ENCODE peak calls at places on chromosomes 13 and 19, in eight cellular contexts. One of them, this sample, is unnamed. For H3K4me1, the result is how much of the 10 kb centered on the place peaks cover.

GRCh38 chr13:111202745-111203144 is 87.6 kb downstream of the ARHGEF7 start:
- DNase-seq in osteoblast: peak
- DNase-seq in DND-41: no peak
- DNase-seq in trophoblast cell: peak
- DNase-seq in mammary epithelial cell: no peak
- DNase-seq in astrocyte: peak
- DNase-seq in GM23338: peak
- DNase-seq in PC-3: peak
- DNase-seq in this sample: peak

GRCh38 chr19:11598103-11598483 is 810 bp downstream of the ZNF627 start:
- DNase-seq in osteoblast: no peak
- DNase-seq in DND-41: no peak
- DNase-seq in trophoblast cell: no peak
- DNase-seq in mammary epithelial cell: no peak
- DNase-seq in astrocyte: no peak
- DNase-seq in GM23338: no peak
- DNase-seq in PC-3: no peak
- DNase-seq in this sample: no peak

GRCh38 chr13:70864731-70865130 is 756.5 kb upstream of the KLHL1 start:
- DNase-seq in osteoblast: no peak
- DNase-seq in DND-41: no peak
- DNase-seq in trophoblast cell: no peak
- DNase-seq in mammary epithelial cell: no peak
- DNase-seq in astrocyte: no peak
- DNase-seq in GM23338: no peak
- DNase-seq in PC-3: no peak
- DNase-seq in this sample: no peak

GRCh38 chr13:27012482-27013197 is 159.0 kb downstream of the USP12 start:
- DNase-seq in osteoblast: peak
- DNase-seq in DND-41: no peak
- DNase-seq in trophoblast cell: peak
- DNase-seq in mammary epithelial cell: peak
- DNase-seq in astrocyte: peak
- DNase-seq in GM23338: no peak
- DNase-seq in PC-3: peak
- DNase-seq in this sample: peak

GRCh38 chr19:41936961-41937360 is 8.7 kb upstream of the ERFL start:
- DNase-seq in osteoblast: no peak
- DNase-seq in DND-41: no peak
- DNase-seq in trophoblast cell: no peak
- DNase-seq in mammary epithelial cell: no peak
- DNase-seq in astrocyte: no peak
- DNase-seq in GM23338: peak
- DNase-seq in PC-3: no peak
- DNase-seq in this sample: no peak

GRCh38 chr19:42441047-42441440 is 1.7 kb downstream of the CXCL17 start:
- DNase-seq in osteoblast: no peak
- DNase-seq in DND-41: no peak
- DNase-seq in trophoblast cell: peak
- DNase-seq in mammary epithelial cell: no peak
- DNase-seq in astrocyte: no peak
- DNase-seq in GM23338: no peak
- DNase-seq in PC-3: peak
- DNase-seq in this sample: peak

GRCh38 chr19:42409477-42409876 is 17.7 kb downstream of the LIPE start:
- DNase-seq in osteoblast: peak
- DNase-seq in DND-41: no peak
- DNase-seq in trophoblast cell: no peak
- DNase-seq in mammary epithelial cell: no peak
- DNase-seq in astrocyte: no peak
- DNase-seq in GM23338: no peak
- DNase-seq in PC-3: no peak
- DNase-seq in this sample: no peak

GRCh38 chr13:67776171-67776570 is 546.0 kb upstream of the PCDH9 start:
- DNase-seq in osteoblast: no peak
- DNase-seq in DND-41: no peak
- DNase-seq in trophoblast cell: no peak
- DNase-seq in mammary epithelial cell: no peak
- DNase-seq in astrocyte: no peak
- DNase-seq in GM23338: no peak
- DNase-seq in PC-3: no peak
- DNase-seq in this sample: no peak

GRCh38 chr13:97434417-97435296 is 688 bp downstream of the RAP2A start:
- DNase-seq in osteoblast: peak
- DNase-seq in DND-41: peak
- DNase-seq in trophoblast cell: peak
- DNase-seq in mammary epithelial cell: peak
- DNase-seq in astrocyte: peak
- DNase-seq in GM23338: peak
- DNase-seq in PC-3: peak
- DNase-seq in this sample: peak

GRCh38 chr13:98201178-98201577 is 24.1 kb upstream of the RNF113B start:
- DNase-seq in osteoblast: no peak
- DNase-seq in DND-41: no peak
- DNase-seq in trophoblast cell: no peak
- DNase-seq in mammary epithelial cell: no peak
- DNase-seq in astrocyte: no peak
- DNase-seq in GM23338: no peak
- DNase-seq in PC-3: no peak
- DNase-seq in this sample: no peak

GRCh38 chr19:8569066-8569761 is 8.0 kb downstream of the MYO1F start:
- DNase-seq in osteoblast: peak
- DNase-seq in DND-41: peak
- DNase-seq in trophoblast cell: peak
- DNase-seq in mammary epithelial cell: peak
- DNase-seq in astrocyte: peak
- DNase-seq in GM23338: no peak
- DNase-seq in PC-3: peak
- DNase-seq in this sample: peak

GRCh38 chr13:39306639-39307589 is 268.7 kb downstream of the NHLRC3 start:
- DNase-seq in osteoblast: no peak
- DNase-seq in DND-41: no peak
- DNase-seq in trophoblast cell: no peak
- DNase-seq in mammary epithelial cell: no peak
- DNase-seq in astrocyte: no peak
- DNase-seq in GM23338: no peak
- DNase-seq in PC-3: no peak
- DNase-seq in this sample: no peak

GRCh38 chr19:19531951-19532805 is 3.5 kb downstream of the YJEFN3 start:
- DNase-seq in osteoblast: peak
- DNase-seq in DND-41: peak
- DNase-seq in trophoblast cell: peak
- DNase-seq in mammary epithelial cell: peak
- DNase-seq in astrocyte: no peak
- DNase-seq in GM23338: peak
- DNase-seq in PC-3: peak
- DNase-seq in this sample: peak

GRCh38 chr19:46134527-46134926 is 10.0 kb upstream of the IGFL3 start:
- DNase-seq in osteoblast: no peak
- DNase-seq in DND-41: no peak
- DNase-seq in trophoblast cell: peak
- DNase-seq in mammary epithelial cell: peak
- DNase-seq in astrocyte: peak
- DNase-seq in GM23338: no peak
- DNase-seq in PC-3: no peak
- DNase-seq in this sample: no peak

GRCh38 chr13:26075498-26075897 is 23.7 kb upstream of the SHISA2 start:
- DNase-seq in osteoblast: peak
- DNase-seq in DND-41: no peak
- DNase-seq in trophoblast cell: no peak
- DNase-seq in mammary epithelial cell: no peak
- DNase-seq in astrocyte: no peak
- DNase-seq in GM23338: peak
- DNase-seq in PC-3: peak
- DNase-seq in this sample: no peak

GRCh38 chr13:110114351-110114750 is 192.6 kb downstream of the COL4A1 start:
- DNase-seq in osteoblast: no peak
- DNase-seq in DND-41: no peak
- DNase-seq in trophoblast cell: peak
- DNase-seq in mammary epithelial cell: no peak
- DNase-seq in astrocyte: no peak
- DNase-seq in GM23338: no peak
- DNase-seq in PC-3: peak
- DNase-seq in this sample: peak

DNA sequence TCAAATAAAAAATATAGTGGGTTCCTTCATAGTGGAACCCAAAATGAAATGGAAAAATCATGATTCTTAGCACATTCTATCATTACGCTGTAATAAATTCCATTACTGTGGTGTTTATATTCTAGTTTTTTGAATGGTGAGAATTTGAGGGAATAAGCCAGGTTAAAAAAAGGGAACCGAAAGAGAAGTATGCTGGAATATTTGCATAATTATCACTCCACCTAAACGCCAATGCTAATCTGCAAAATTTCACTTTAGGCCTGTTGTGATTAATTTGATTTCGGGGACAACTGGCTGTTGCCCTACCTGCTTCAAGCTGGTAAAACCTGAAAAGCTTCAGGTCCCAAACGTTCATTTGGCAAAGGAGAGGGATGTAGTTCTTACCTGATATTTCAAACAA is 32.1 kb upstream of the SCEL start:
- DNase-seq in osteoblast: no peak
- DNase-seq in DND-41: no peak
- DNase-seq in trophoblast cell: no peak
- DNase-seq in mammary epithelial cell: no peak
- DNase-seq in astrocyte: no peak
- DNase-seq in GM23338: no peak
- DNase-seq in PC-3: no peak
- DNase-seq in this sample: no peak
- H3K4me1 ChIP-seq in osteoblast: under half
- H3K4me1 ChIP-seq in DND-41: under half
- H3K4me1 ChIP-seq in trophoblast cell: under half
- H3K4me1 ChIP-seq in mammary epithelial cell: under half
- H3K4me1 ChIP-seq in astrocyte: under half
- H3K4me1 ChIP-seq in GM23338: under half
- H3K4me1 ChIP-seq in PC-3: under half
- H3K4me1 ChIP-seq in this sample: under half

DNA sequence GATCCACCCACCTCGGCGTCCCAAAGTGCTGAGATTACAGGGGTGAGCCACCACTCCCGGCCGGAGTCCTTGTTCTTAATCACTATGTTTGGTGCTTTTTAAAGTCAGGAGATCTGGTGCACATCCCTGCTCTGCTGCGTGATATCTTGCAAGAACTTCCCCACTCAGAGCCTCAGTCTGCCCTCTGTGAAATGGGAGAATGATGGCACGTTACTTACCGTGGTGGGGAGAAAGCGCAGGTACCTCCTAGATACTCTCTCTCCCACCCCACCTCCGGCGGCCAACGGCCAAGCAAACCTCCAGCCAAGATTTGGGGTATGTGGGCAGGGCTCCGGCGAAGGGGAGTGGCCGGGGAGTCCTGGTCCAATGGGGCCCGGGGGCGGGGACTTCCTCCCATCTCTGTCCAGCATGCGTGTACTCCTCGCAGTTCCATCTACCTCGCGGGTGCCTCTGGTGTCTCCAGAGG is at the start of gene RYR1:
- DNase-seq in osteoblast: peak
- DNase-seq in DND-41: no peak
- DNase-seq in trophoblast cell: no peak
- DNase-seq in mammary epithelial cell: no peak
- DNase-seq in astrocyte: no peak
- DNase-seq in GM23338: peak
- DNase-seq in PC-3: no peak
- DNase-seq in this sample: peak
- H3K4me2 ChIP-seq in osteoblast: no peak
- H3K4me2 ChIP-seq in DND-41: no peak
- H3K4me2 ChIP-seq in trophoblast cell: no peak
- H3K4me2 ChIP-seq in mammary epithelial cell: no peak
- H3K4me2 ChIP-seq in astrocyte: no peak
- H3K4me2 ChIP-seq in GM23338: peak
- H3K4me2 ChIP-seq in PC-3: no peak
- H3K4me2 ChIP-seq in this sample: no peak

DNA sequence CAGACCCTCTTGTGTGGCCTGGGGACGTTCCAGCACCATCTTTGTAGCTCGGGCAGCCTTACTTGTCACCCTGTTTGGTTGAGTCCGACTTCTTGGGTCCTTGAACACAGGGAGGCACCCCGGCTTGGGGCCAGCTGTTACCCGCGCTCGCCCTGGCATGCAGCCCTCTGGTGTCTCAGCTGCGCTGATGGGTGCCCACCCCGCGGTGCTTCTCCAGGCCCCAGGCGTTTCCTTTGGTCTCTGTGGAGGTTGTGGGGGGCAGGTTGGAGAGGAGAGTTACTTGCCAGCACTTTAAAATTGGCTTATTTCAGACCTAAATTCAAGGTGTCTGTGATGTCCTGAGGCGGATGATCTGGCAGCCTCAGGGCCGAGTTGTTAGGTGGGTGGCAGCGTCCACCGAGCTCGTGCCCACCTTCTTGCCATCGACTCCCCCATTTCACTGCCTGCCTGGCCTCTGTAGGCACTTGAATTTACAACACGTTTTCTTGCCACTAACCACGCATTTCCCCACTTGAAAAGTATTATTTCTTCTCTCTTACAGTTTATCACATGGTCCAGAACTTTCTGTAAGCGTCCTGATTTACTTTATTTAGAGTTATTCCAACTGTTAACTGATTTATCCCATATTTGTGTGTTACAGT is 16.9 kb downstream of the UBAC2 start:
- DNase-seq in osteoblast: no peak
- DNase-seq in DND-41: peak
- DNase-seq in trophoblast cell: no peak
- DNase-seq in mammary epithelial cell: no peak
- DNase-seq in astrocyte: no peak
- DNase-seq in GM23338: no peak
- DNase-seq in PC-3: no peak
- DNase-seq in this sample: no peak
- H3K4me3 ChIP-seq in osteoblast: no peak
- H3K4me3 ChIP-seq in DND-41: no peak
- H3K4me3 ChIP-seq in trophoblast cell: no peak
- H3K4me3 ChIP-seq in mammary epithelial cell: no peak
- H3K4me3 ChIP-seq in astrocyte: no peak
- H3K4me3 ChIP-seq in GM23338: no peak
- H3K4me3 ChIP-seq in PC-3: no peak
- H3K4me3 ChIP-seq in this sample: no peak

DNA sequence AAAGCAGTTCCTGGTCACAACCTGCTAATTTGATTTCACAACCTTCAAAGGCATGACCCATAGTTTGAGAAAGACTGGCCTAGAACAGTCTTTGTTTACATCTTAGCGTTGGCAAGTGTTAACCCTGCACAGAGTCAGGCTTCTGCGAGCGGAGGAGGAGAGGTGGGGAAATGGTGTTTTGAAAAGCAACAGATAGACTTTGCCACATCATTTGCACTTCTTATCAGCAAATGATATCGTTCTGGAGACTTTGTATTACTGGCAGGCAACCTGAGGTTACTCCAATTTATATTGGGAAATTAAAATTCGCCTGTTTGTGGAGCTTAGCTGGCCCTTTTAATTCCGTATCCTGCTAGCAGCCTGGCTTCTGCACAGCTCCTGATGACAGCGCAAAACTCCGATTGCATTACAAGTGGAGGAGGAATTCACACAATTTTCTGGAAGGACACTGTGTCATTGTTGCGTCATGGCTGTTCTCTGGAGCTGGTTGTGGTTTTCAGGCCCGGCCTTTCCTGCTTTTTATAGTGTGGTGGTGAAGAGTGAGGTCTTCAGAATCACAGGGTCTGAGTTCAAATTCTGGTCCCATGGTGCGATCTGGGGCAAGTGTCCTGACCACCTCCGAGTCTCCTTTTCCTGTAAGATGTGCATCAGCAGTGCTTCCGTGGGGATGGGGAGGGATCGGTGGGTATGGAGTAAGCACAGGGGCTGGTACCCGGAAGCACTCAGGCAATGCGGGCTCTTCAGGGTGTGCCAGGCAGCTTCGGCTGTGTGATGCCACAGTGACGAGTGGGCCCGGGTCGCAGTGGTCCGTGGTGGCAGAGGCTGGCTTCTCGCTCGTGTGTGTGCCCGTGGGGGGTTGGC is 49.1 kb upstream of the EHD2 start:
- DNase-seq in osteoblast: peak
- DNase-seq in DND-41: no peak
- DNase-seq in trophoblast cell: peak
- DNase-seq in mammary epithelial cell: peak
- DNase-seq in astrocyte: peak
- DNase-seq in GM23338: no peak
- DNase-seq in PC-3: peak
- DNase-seq in this sample: peak
- H3K4me1 ChIP-seq in osteoblast: under half
- H3K4me1 ChIP-seq in DND-41: under half
- H3K4me1 ChIP-seq in trophoblast cell: under half
- H3K4me1 ChIP-seq in mammary epithelial cell: under half
- H3K4me1 ChIP-seq in astrocyte: under half
- H3K4me1 ChIP-seq in GM23338: under half
- H3K4me1 ChIP-seq in PC-3: under half
- H3K4me1 ChIP-seq in this sample: under half